ENCODE peak calls at places on chromosomes 4 and X, in six cellular contexts. C, A, K, E, N and M are unnamed samples.

GRCh38 chrX:65607070-65607742 is 60.2 kb upstream of the MSN start:
- DNase-seq in C (no peak), A (no peak), K (peak; percentile 88), E (no peak), N (peak; percentile 24), M (no peak)

GRCh38 chr4:5553801-5554200 is 154.6 kb downstream of the EVC2 start:
- DNase-seq in C (no peak), A (no peak), K (no peak), E (no peak), N (no peak), M (no peak)

GRCh38 chr4:85498068-85498733 is 23.3 kb downstream of the ARHGAP24 start:
- DNase-seq in C (peak; percentile 45), A (no peak), K (no peak), E (no peak), N (peak; percentile 79), M (no peak)

GRCh38 chr4:82491251-82491960 is 61.0 kb downstream of the ENOPH1 start:
- DNase-seq in C (no peak), A (peak; percentile 21), K (no peak), E (no peak), N (no peak), M (no peak)

GRCh38 chrX:150547511-150548115 is 20.8 kb upstream of the MTM1 start:
- DNase-seq in C (no peak), A (peak; percentile 25), K (no peak), E (peak; percentile 59), N (peak; percentile 73), M (peak; percentile 72)

GRCh38 chrX:118420462-118420861 is 74.6 kb downstream of the WDR44 start:
- DNase-seq in C (peak; percentile 3), A (no peak), K (peak; percentile 26), E (no peak), N (peak; percentile 74), M (peak; percentile 4)

GRCh38 chr4:1309261-1310010 is 19.7 kb downstream of the MAEA start:
- DNase-seq in C (peak; percentile 90), A (no peak), K (peak; percentile 53), E (peak; percentile 75), N (peak; percentile 97), M (peak; percentile 72)

GRCh38 chr4:163492951-163493504 is 1.5 kb upstream of the TMA16 start:
- DNase-seq in C (no peak), A (no peak), K (peak; percentile 43), E (peak; percentile 10), N (no peak), M (no peak)

GRCh38 chr4:150004481-150004880 is 73.8 kb upstream of the DCLK2 start:
- DNase-seq in C (no peak), A (no peak), K (no peak), E (no peak), N (peak; percentile 27), M (no peak)

GRCh38 chr4:121026034-121026433 is 46.3 kb downstream of the NDNF start:
- DNase-seq in C (no peak), A (no peak), K (no peak), E (no peak), N (no peak), M (no peak)

GRCh38 chrX:11757397-11757728 is 674 bp upstream of the MSL3 start:
- DNase-seq in C (no peak), A (peak; percentile 22), K (no peak), E (no peak), N (no peak), M (no peak)

GRCh38 chr4:138919094-138919936 is 96.3 kb upstream of the NOCT start:
- DNase-seq in C (peak; percentile 56), A (peak; percentile 84), K (no peak), E (peak; percentile 35), N (peak; percentile 82), M (peak; percentile 67)

GRCh38 chrX:56797966-56798711 is 69.1 kb downstream of the NBDY start:
- DNase-seq in C (no peak), A (no peak), K (no peak), E (no peak), N (peak; percentile 62), M (peak; percentile 22)

GRCh38 chr4:10089346-10089745 is 27.3 kb downstream of the WDR1 start:
- DNase-seq in C (no peak), A (no peak), K (no peak), E (no peak), N (no peak), M (no peak)

GRCh38 chr4:43456383-43456782 is 563.9 kb downstream of the GRXCR1 start:
- DNase-seq in C (peak; percentile 4), A (no peak), K (no peak), E (no peak), N (peak; percentile 86), M (no peak)

GRCh38 chr4:87035881-87036509 is 101.2 kb downstream of the AFF1 start:
- DNase-seq in C (no peak), A (peak; percentile 53), K (no peak), E (no peak), N (no peak), M (no peak)

GRCh38 chr4:185134176-185134869 is 8.7 kb upstream of the SLC25A4 start:
- DNase-seq in C (peak; percentile 38), A (peak; percentile 36), K (peak; percentile 50), E (peak; percentile 59), N (peak; percentile 72), M (peak; percentile 70)

GRCh38 chr4:1260418-1261106 is 11.6 kb upstream of the CTBP1 start:
- DNase-seq in C (no peak), A (no peak), K (no peak), E (no peak), N (no peak), M (no peak)

GRCh38 chrX:123322531-123322930 is 138.5 kb downstream of the GRIA3 start:
- DNase-seq in C (no peak), A (no peak), K (no peak), E (no peak), N (no peak), M (no peak)

GRCh38 chrX:86946569-86946968 is 571.0 kb upstream of the KLHL4 start:
- DNase-seq in C (no peak), A (peak; percentile 7), K (peak; percentile 5), E (peak; percentile 1), N (peak; percentile 9), M (no peak)

GRCh38 chrX:22686138-22686541 is 313.6 kb upstream of the DDX53 start:
- DNase-seq in C (peak; percentile 73), A (peak; percentile 65), K (no peak), E (no peak), N (peak; percentile 81), M (peak; percentile 67)

GRCh38 chr4:184503869-184504300 is 29.5 kb upstream of the IRF2 start:
- DNase-seq in C (no peak), A (no peak), K (peak; percentile 68), E (peak; percentile 38), N (peak; percentile 9), M (peak; percentile 63)

GRCh38 chr4:81164126-81164525 is 50.9 kb downstream of the PRKG2 start:
- DNase-seq in C (no peak), A (no peak), K (no peak), E (no peak), N (no peak), M (no peak)

GRCh38 chr4:144948421-144948820 is 149.6 kb downstream of the ANAPC10 start:
- DNase-seq in C (no peak), A (no peak), K (no peak), E (no peak), N (no peak), M (no peak)

GRCh38 chr4:182938213-182938645 is 21.0 kb upstream of the DCTD start:
- DNase-seq in C (no peak), A (peak; percentile 53), K (peak; percentile 49), E (peak; percentile 61), N (peak; percentile 70), M (peak; percentile 27)

GRCh38 chr4:120629546-120629945 is 293.0 kb downstream of the PRDM5 start:
- DNase-seq in C (no peak), A (no peak), K (no peak), E (no peak), N (no peak), M (no peak)

GRCh38 chr4:88807499-88807898 is 109.9 kb upstream of the NAP1L5 start:
- DNase-seq in C (no peak), A (no peak), K (no peak), E (no peak), N (no peak), M (no peak)

GRCh38 chr4:2237267-2237666 is 4.7 kb downstream of the HAUS3 start:
- DNase-seq in C (no peak), A (no peak), K (no peak), E (no peak), N (no peak), M (no peak)

GRCh38 chr4:14985843-14986242 is 16.4 kb upstream of the CPEB2 start:
- DNase-seq in C (no peak), A (no peak), K (no peak), E (no peak), N (no peak), M (no peak)

GRCh38 chr4:182937268-182938208 is 20.4 kb upstream of the DCTD start:
- DNase-seq in C (no peak), A (no peak), K (no peak), E (no peak), N (no peak), M (no peak)

GRCh38 chr4:38141808-38142500 is 181.8 kb downstream of the PTTG2 start:
- DNase-seq in C (no peak), A (no peak), K (no peak), E (no peak), N (peak; percentile 63), M (no peak)

GRCh38 chrX:120672389-120672788 is 42.5 kb upstream of the C1GALT1C1 start:
- DNase-seq in C (peak; percentile 74), A (no peak), K (no peak), E (no peak), N (peak; percentile 91), M (no peak)

GRCh38 chr4:89957527-89957926 is 62.9 kb downstream of the MMRN1 start:
- DNase-seq in C (no peak), A (no peak), K (no peak), E (no peak), N (no peak), M (no peak)

GRCh38 chr4:96166806-96167205 is 326.9 kb downstream of the PDHA2 start:
- DNase-seq in C (no peak), A (no peak), K (no peak), E (no peak), N (peak; percentile 35), M (no peak)

GRCh38 chr4:42809419-42810084 is 83.0 kb upstream of the GRXCR1 start:
- DNase-seq in C (no peak), A (no peak), K (no peak), E (no peak), N (no peak), M (no peak)

GRCh38 chr4:46993075-46994006 is at the start of gene GABRA4:
- DNase-seq in C (no peak), A (no peak), K (peak; percentile 11), E (no peak), N (no peak), M (no peak)

GRCh38 chrX:131577999-131578734 is 34.3 kb downstream of the OR13H1 start:
- DNase-seq in C (no peak), A (peak; percentile 33), K (no peak), E (no peak), N (no peak), M (no peak)

GRCh38 chrX:50747471-50747900 is 66.5 kb downstream of the SHROOM4 start:
- DNase-seq in C (peak; percentile 5), A (no peak), K (peak; percentile 0), E (peak; percentile 2), N (peak; percentile 36), M (no peak)

GRCh38 chrX:8201896-8202331 is 30.8 kb upstream of the VCX2 start:
- DNase-seq in C (peak; percentile 56), A (no peak), K (no peak), E (no peak), N (peak; percentile 57), M (no peak)